ENCODE peak calls at places on chromosomes 4 and X, in ten cellular contexts. One of them, this sample, is unnamed. For H3K4me1, the result is how much of the 10 kb centered on the place peaks cover.

GRCh38 chr4:76803522-76803921 is 94.4 kb downstream of the SOWAHB start:
- DNase-seq in prostate gland: no peak
- DNase-seq in sigmoid colon: no peak
- DNase-seq in H1: no peak
- DNase-seq in transverse colon: no peak
- DNase-seq in breast epithelium: no peak
- DNase-seq in stomach: no peak
- DNase-seq in upper lobe of left lung: no peak
- DNase-seq in HCT116: no peak
- DNase-seq in suprapubic skin: no peak
- DNase-seq in this sample: no peak

GRCh38 chr4:87839309-87839946 is 6.7 kb downstream of the MEPE start:
- DNase-seq in prostate gland: no peak
- DNase-seq in sigmoid colon: peak
- DNase-seq in H1: no peak
- DNase-seq in transverse colon: no peak
- DNase-seq in breast epithelium: no peak
- DNase-seq in stomach: no peak
- DNase-seq in upper lobe of left lung: peak
- DNase-seq in HCT116: no peak
- DNase-seq in suprapubic skin: no peak
- DNase-seq in this sample: no peak

GRCh38 chr4:525660-526059 is 26.6 kb downstream of the PIGG start:
- DNase-seq in prostate gland: no peak
- DNase-seq in sigmoid colon: no peak
- DNase-seq in H1: no peak
- DNase-seq in transverse colon: no peak
- DNase-seq in breast epithelium: no peak
- DNase-seq in stomach: no peak
- DNase-seq in upper lobe of left lung: no peak
- DNase-seq in HCT116: no peak
- DNase-seq in suprapubic skin: no peak
- DNase-seq in this sample: peak

GRCh38 chrX:103794117-103794516 is 17.5 kb downstream of the PLP1 start:
- DNase-seq in prostate gland: no peak
- DNase-seq in sigmoid colon: no peak
- DNase-seq in H1: no peak
- DNase-seq in transverse colon: no peak
- DNase-seq in breast epithelium: no peak
- DNase-seq in stomach: no peak
- DNase-seq in upper lobe of left lung: no peak
- DNase-seq in HCT116: no peak
- DNase-seq in suprapubic skin: no peak
- DNase-seq in this sample: no peak

GRCh38 chr4:48761286-48761685 is 18.8 kb downstream of the FRYL start:
- DNase-seq in prostate gland: no peak
- DNase-seq in sigmoid colon: no peak
- DNase-seq in H1: no peak
- DNase-seq in transverse colon: no peak
- DNase-seq in breast epithelium: no peak
- DNase-seq in stomach: no peak
- DNase-seq in upper lobe of left lung: no peak
- DNase-seq in HCT116: no peak
- DNase-seq in suprapubic skin: no peak
- DNase-seq in this sample: no peak

GRCh38 chr4:146401274-146401673 is 120.5 kb downstream of the SLC10A7 start:
- DNase-seq in prostate gland: no peak
- DNase-seq in sigmoid colon: no peak
- DNase-seq in H1: no peak
- DNase-seq in transverse colon: no peak
- DNase-seq in breast epithelium: no peak
- DNase-seq in stomach: no peak
- DNase-seq in upper lobe of left lung: no peak
- DNase-seq in HCT116: no peak
- DNase-seq in suprapubic skin: no peak
- DNase-seq in this sample: no peak

GRCh38 chr4:25592670-25593069 is 63.0 kb upstream of the SLC34A2 start:
- DNase-seq in prostate gland: no peak
- DNase-seq in sigmoid colon: no peak
- DNase-seq in H1: no peak
- DNase-seq in transverse colon: no peak
- DNase-seq in breast epithelium: no peak
- DNase-seq in stomach: no peak
- DNase-seq in upper lobe of left lung: no peak
- DNase-seq in HCT116: no peak
- DNase-seq in suprapubic skin: no peak
- DNase-seq in this sample: no peak

GRCh38 chr4:48025005-48025404 is 8.4 kb downstream of the NIPAL1 start:
- DNase-seq in prostate gland: no peak
- DNase-seq in sigmoid colon: no peak
- DNase-seq in H1: no peak
- DNase-seq in transverse colon: no peak
- DNase-seq in breast epithelium: no peak
- DNase-seq in stomach: no peak
- DNase-seq in upper lobe of left lung: no peak
- DNase-seq in HCT116: no peak
- DNase-seq in suprapubic skin: no peak
- DNase-seq in this sample: no peak

GRCh38 chrX:115892787-115893671 is 277.5 kb upstream of the AGTR2 start:
- DNase-seq in prostate gland: no peak
- DNase-seq in sigmoid colon: peak
- DNase-seq in H1: peak
- DNase-seq in transverse colon: peak
- DNase-seq in breast epithelium: peak
- DNase-seq in stomach: peak
- DNase-seq in upper lobe of left lung: peak
- DNase-seq in HCT116: peak
- DNase-seq in suprapubic skin: no peak
- DNase-seq in this sample: peak

GRCh38 chr4:137934921-137935320 is 307.2 kb downstream of the SLC7A11 start:
- DNase-seq in prostate gland: no peak
- DNase-seq in sigmoid colon: no peak
- DNase-seq in H1: no peak
- DNase-seq in transverse colon: no peak
- DNase-seq in breast epithelium: no peak
- DNase-seq in stomach: no peak
- DNase-seq in upper lobe of left lung: no peak
- DNase-seq in HCT116: no peak
- DNase-seq in suprapubic skin: no peak
- DNase-seq in this sample: no peak

GRCh38 chrX:21802054-21802660 is 37.3 kb upstream of the MBTPS2 start:
- DNase-seq in prostate gland: no peak
- DNase-seq in sigmoid colon: no peak
- DNase-seq in H1: no peak
- DNase-seq in transverse colon: no peak
- DNase-seq in breast epithelium: no peak
- DNase-seq in stomach: no peak
- DNase-seq in upper lobe of left lung: no peak
- DNase-seq in HCT116: no peak
- DNase-seq in suprapubic skin: no peak
- DNase-seq in this sample: no peak

GRCh38 chr4:122827258-122827887 is 742 bp downstream of the FGF2 start:
- DNase-seq in prostate gland: no peak
- DNase-seq in sigmoid colon: peak
- DNase-seq in H1: no peak
- DNase-seq in transverse colon: peak
- DNase-seq in breast epithelium: no peak
- DNase-seq in stomach: peak
- DNase-seq in upper lobe of left lung: no peak
- DNase-seq in HCT116: no peak
- DNase-seq in suprapubic skin: peak
- DNase-seq in this sample: peak

GRCh38 chr4:122824616-122825015 is 2.0 kb upstream of the FGF2 start:
- DNase-seq in prostate gland: no peak
- DNase-seq in sigmoid colon: no peak
- DNase-seq in H1: no peak
- DNase-seq in transverse colon: no peak
- DNase-seq in breast epithelium: no peak
- DNase-seq in stomach: no peak
- DNase-seq in upper lobe of left lung: no peak
- DNase-seq in HCT116: no peak
- DNase-seq in suprapubic skin: no peak
- DNase-seq in this sample: no peak

GRCh38 chr4:122827899-122828601 is 1.4 kb downstream of the FGF2 start:
- DNase-seq in prostate gland: no peak
- DNase-seq in sigmoid colon: peak
- DNase-seq in H1: peak
- DNase-seq in transverse colon: peak
- DNase-seq in breast epithelium: no peak
- DNase-seq in stomach: no peak
- DNase-seq in upper lobe of left lung: no peak
- DNase-seq in HCT116: no peak
- DNase-seq in suprapubic skin: no peak
- DNase-seq in this sample: no peak

GRCh38 chr4:122826596-122827257 is at the start of gene FGF2:
- DNase-seq in prostate gland: peak
- DNase-seq in sigmoid colon: peak
- DNase-seq in H1: peak
- DNase-seq in transverse colon: peak
- DNase-seq in breast epithelium: peak
- DNase-seq in stomach: peak
- DNase-seq in upper lobe of left lung: peak
- DNase-seq in HCT116: no peak
- DNase-seq in suprapubic skin: peak
- DNase-seq in this sample: peak

GRCh38 chr4:122826000-122826595 is 533 bp upstream of the FGF2 start:
- DNase-seq in prostate gland: no peak
- DNase-seq in sigmoid colon: no peak
- DNase-seq in H1: no peak
- DNase-seq in transverse colon: no peak
- DNase-seq in breast epithelium: no peak
- DNase-seq in stomach: no peak
- DNase-seq in upper lobe of left lung: no peak
- DNase-seq in HCT116: no peak
- DNase-seq in suprapubic skin: no peak
- DNase-seq in this sample: no peak
- TF ChIP-seq POLR2A in prostate gland: no peak
- TF ChIP-seq POLR2A in sigmoid colon: no peak
- TF ChIP-seq POLR2A in H1: no peak
- TF ChIP-seq POLR2A in transverse colon: no peak
- TF ChIP-seq POLR2A in breast epithelium: no peak
- TF ChIP-seq POLR2A in stomach: no peak
- TF ChIP-seq POLR2A in upper lobe of left lung: no peak
- TF ChIP-seq POLR2A in HCT116: no peak
- TF ChIP-seq POLR2A in suprapubic skin: no peak
- TF ChIP-seq POLR2A in this sample: no peak

GRCh38 chr4:85376285-85376684 is 98.7 kb upstream of the ARHGAP24 start:
- DNase-seq in prostate gland: no peak
- DNase-seq in sigmoid colon: no peak
- DNase-seq in H1: no peak
- DNase-seq in transverse colon: no peak
- DNase-seq in breast epithelium: no peak
- DNase-seq in stomach: no peak
- DNase-seq in upper lobe of left lung: no peak
- DNase-seq in HCT116: no peak
- DNase-seq in suprapubic skin: no peak
- DNase-seq in this sample: no peak

GRCh38 chr4:85381968-85382367 is 93.0 kb upstream of the ARHGAP24 start:
- DNase-seq in prostate gland: no peak
- DNase-seq in sigmoid colon: no peak
- DNase-seq in H1: no peak
- DNase-seq in transverse colon: no peak
- DNase-seq in breast epithelium: no peak
- DNase-seq in stomach: no peak
- DNase-seq in upper lobe of left lung: no peak
- DNase-seq in HCT116: no peak
- DNase-seq in suprapubic skin: no peak
- DNase-seq in this sample: no peak
- H3K4me1 ChIP-seq in prostate gland: under half
- H3K4me1 ChIP-seq in sigmoid colon: under half
- H3K4me1 ChIP-seq in H1: under half
- H3K4me1 ChIP-seq in transverse colon: under half
- H3K4me1 ChIP-seq in breast epithelium: under half
- H3K4me1 ChIP-seq in stomach: under half
- H3K4me1 ChIP-seq in upper lobe of left lung: under half
- H3K4me1 ChIP-seq in HCT116: under half
- H3K4me1 ChIP-seq in suprapubic skin: under half
- H3K4me1 ChIP-seq in this sample: under half

DNA sequence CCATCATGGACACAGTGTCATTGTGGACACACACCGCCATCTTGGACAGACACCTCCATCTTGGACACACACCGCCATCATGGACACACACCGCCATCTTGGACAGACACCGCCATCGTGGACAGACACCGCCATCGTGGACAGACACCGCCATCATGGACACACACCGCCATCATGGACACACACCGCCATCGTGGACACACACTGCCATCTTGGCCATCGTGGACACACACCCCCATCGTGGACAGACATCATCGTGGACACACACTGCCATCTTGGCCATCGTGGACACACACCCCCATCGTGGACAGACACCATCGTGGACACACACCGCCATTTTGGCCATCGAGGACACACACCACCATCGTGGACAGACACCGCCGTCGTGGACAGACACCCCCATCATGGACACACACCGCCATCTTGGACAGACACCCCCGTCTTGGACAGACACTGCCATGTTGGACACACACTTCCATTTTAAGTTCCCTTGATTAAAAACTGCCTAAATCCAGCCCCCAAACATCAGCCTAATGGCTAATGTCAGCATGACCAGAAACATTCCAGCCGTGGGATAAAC is 9.1 kb downstream of the ASMTL start:
- DNase-seq in prostate gland: no peak
- DNase-seq in sigmoid colon: peak
- DNase-seq in H1: no peak
- DNase-seq in transverse colon: no peak
- DNase-seq in breast epithelium: peak
- DNase-seq in stomach: no peak
- DNase-seq in upper lobe of left lung: peak
- DNase-seq in HCT116: no peak
- DNase-seq in suprapubic skin: peak
- DNase-seq in this sample: peak
- TF ChIP-seq POLR2AphosphoS5 in prostate gland: no peak
- TF ChIP-seq POLR2AphosphoS5 in sigmoid colon: no peak
- TF ChIP-seq POLR2AphosphoS5 in H1: no peak
- TF ChIP-seq POLR2AphosphoS5 in transverse colon: no peak
- TF ChIP-seq POLR2AphosphoS5 in breast epithelium: no peak
- TF ChIP-seq POLR2AphosphoS5 in stomach: no peak
- TF ChIP-seq POLR2AphosphoS5 in upper lobe of left lung: no peak
- TF ChIP-seq POLR2AphosphoS5 in HCT116: no peak
- TF ChIP-seq POLR2AphosphoS5 in suprapubic skin: no peak
- TF ChIP-seq POLR2AphosphoS5 in this sample: no peak

DNA sequence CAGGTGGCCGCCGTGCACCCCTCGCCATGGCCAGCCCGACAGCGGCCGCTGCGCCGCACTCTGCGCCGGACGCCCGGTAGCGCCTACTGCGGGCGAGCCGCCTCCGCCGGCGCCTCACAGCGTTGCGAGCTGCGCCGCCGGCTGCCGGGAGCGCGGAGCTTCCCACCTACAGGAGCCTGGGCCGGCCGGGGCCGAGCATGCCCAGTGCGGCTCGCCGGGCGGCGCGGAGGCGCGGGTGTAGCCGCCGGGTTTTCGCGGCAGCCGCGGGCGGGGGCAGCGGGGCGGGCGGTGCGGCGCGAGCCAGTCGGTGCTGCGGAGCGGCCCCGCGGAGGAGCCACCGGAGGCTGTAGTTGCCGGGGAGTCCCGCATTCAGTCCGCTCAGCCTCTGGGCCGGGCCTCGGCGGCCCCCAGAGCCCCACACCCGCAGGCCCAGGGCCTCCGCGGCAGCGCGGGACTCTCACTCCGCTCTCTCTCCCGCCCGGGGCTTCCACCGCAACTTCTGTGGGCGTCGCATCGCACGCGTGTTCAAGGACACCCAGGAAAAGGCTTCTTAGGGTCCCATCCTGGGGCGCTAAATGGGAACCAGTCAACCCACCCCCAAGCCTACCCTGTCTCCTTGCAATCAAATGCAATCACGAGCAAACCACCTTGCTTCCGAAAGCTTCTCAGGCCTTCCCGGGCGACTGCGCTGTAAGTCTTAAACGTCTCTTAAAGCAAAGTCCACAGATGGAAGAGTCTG is at the start of gene MFAP3L:
- DNase-seq in prostate gland: peak
- DNase-seq in sigmoid colon: peak
- DNase-seq in H1: peak
- DNase-seq in transverse colon: peak
- DNase-seq in breast epithelium: peak
- DNase-seq in stomach: peak
- DNase-seq in upper lobe of left lung: peak
- DNase-seq in HCT116: peak
- DNase-seq in suprapubic skin: peak
- DNase-seq in this sample: peak
- TF ChIP-seq POLR2A in prostate gland: peak
- TF ChIP-seq POLR2A in sigmoid colon: peak
- TF ChIP-seq POLR2A in H1: peak
- TF ChIP-seq POLR2A in transverse colon: peak
- TF ChIP-seq POLR2A in breast epithelium: no peak
- TF ChIP-seq POLR2A in stomach: no peak
- TF ChIP-seq POLR2A in upper lobe of left lung: peak
- TF ChIP-seq POLR2A in HCT116: peak
- TF ChIP-seq POLR2A in suprapubic skin: peak
- TF ChIP-seq POLR2A in this sample: no peak